ENCODE peak calls at places on chromosome 15, in seven cellular contexts. One of them, this sample, is unnamed.

GRCh38 chr15:61064653-61065052 is 164.4 kb downstream of the RORA start:
- DNase-seq in thyroid gland: peak
- DNase-seq in H1: no peak
- DNase-seq in tibial nerve: no peak
- DNase-seq in IMR-90: no peak
- DNase-seq in HCT116: no peak
- DNase-seq in K562: no peak
- DNase-seq in this sample: no peak

GRCh38 chr15:26891448-26891881 is 24.6 kb downstream of the GABRA5 start:
- DNase-seq in HCT116: no peak
- DNase-seq in H1: peak
- DNase-seq in tibial nerve: peak
- DNase-seq in K562: peak
- DNase-seq in thyroid gland: peak
- DNase-seq in IMR-90: peak
- DNase-seq in this sample: peak

GRCh38 chr15:70504305-70504951 is 258.9 kb downstream of the UACA start:
- DNase-seq in H1: no peak
- DNase-seq in HCT116: no peak
- DNase-seq in K562: no peak
- DNase-seq in thyroid gland: peak
- DNase-seq in tibial nerve: peak
- DNase-seq in IMR-90: peak
- DNase-seq in this sample: peak

GRCh38 chr15:71131601-71132357 is 16.5 kb downstream of the THSD4 start:
- DNase-seq in IMR-90: no peak
- DNase-seq in K562: no peak
- DNase-seq in HCT116: no peak
- DNase-seq in H1: no peak
- DNase-seq in tibial nerve: no peak
- DNase-seq in thyroid gland: no peak
- DNase-seq in this sample: no peak

GRCh38 chr15:44541282-44541958 is 4.5 kb downstream of the EIF3J start:
- DNase-seq in tibial nerve: no peak
- DNase-seq in HCT116: no peak
- DNase-seq in K562: no peak
- DNase-seq in H1: no peak
- DNase-seq in thyroid gland: no peak
- DNase-seq in IMR-90: peak
- DNase-seq in this sample: no peak

GRCh38 chr15:89576417-89576773 is 1.1 kb downstream of the TICRR start:
- DNase-seq in K562: no peak
- DNase-seq in tibial nerve: no peak
- DNase-seq in H1: no peak
- DNase-seq in thyroid gland: no peak
- DNase-seq in HCT116: no peak
- DNase-seq in IMR-90: peak
- DNase-seq in this sample: no peak

GRCh38 chr15:87142096-87142495 is 1062.4 kb downstream of the AGBL1 start:
- DNase-seq in tibial nerve: no peak
- DNase-seq in H1: no peak
- DNase-seq in thyroid gland: no peak
- DNase-seq in IMR-90: no peak
- DNase-seq in HCT116: no peak
- DNase-seq in K562: no peak
- DNase-seq in this sample: no peak

GRCh38 chr15:82952156-82953081 is at the start of gene HOMER2:
- DNase-seq in H1: no peak
- DNase-seq in thyroid gland: peak
- DNase-seq in tibial nerve: no peak
- DNase-seq in IMR-90: no peak
- DNase-seq in HCT116: no peak
- DNase-seq in K562: peak
- DNase-seq in this sample: peak

GRCh38 chr15:59174161-59174845 is 32.3 kb upstream of the LDHAL6B start:
- DNase-seq in thyroid gland: no peak
- DNase-seq in H1: no peak
- DNase-seq in HCT116: no peak
- DNase-seq in IMR-90: peak
- DNase-seq in tibial nerve: no peak
- DNase-seq in K562: no peak
- DNase-seq in this sample: no peak

GRCh38 chr15:57911247-57911646 is 154.3 kb downstream of the ALDH1A2 start:
- DNase-seq in thyroid gland: no peak
- DNase-seq in IMR-90: no peak
- DNase-seq in H1: no peak
- DNase-seq in HCT116: no peak
- DNase-seq in K562: no peak
- DNase-seq in tibial nerve: no peak
- DNase-seq in this sample: no peak

GRCh38 chr15:69758810-69759410 is 306.3 kb downstream of the RPLP1 start:
- DNase-seq in HCT116: no peak
- DNase-seq in H1: no peak
- DNase-seq in K562: no peak
- DNase-seq in IMR-90: peak
- DNase-seq in thyroid gland: peak
- DNase-seq in tibial nerve: no peak
- DNase-seq in this sample: peak

GRCh38 chr15:60787737-60788513 is 309.0 kb upstream of the ICE2 start:
- DNase-seq in HCT116: no peak
- DNase-seq in IMR-90: no peak
- DNase-seq in tibial nerve: no peak
- DNase-seq in thyroid gland: no peak
- DNase-seq in H1: no peak
- DNase-seq in K562: peak
- DNase-seq in this sample: no peak

GRCh38 chr15:29162411-29162810 is 107.2 kb downstream of the NSMCE3 start:
- DNase-seq in HCT116: no peak
- DNase-seq in thyroid gland: no peak
- DNase-seq in K562: no peak
- DNase-seq in H1: no peak
- DNase-seq in tibial nerve: no peak
- DNase-seq in IMR-90: no peak
- DNase-seq in this sample: no peak

GRCh38 chr15:67945131-67945530 is 105.3 kb upstream of the RNU6-1 start:
- DNase-seq in IMR-90: no peak
- DNase-seq in H1: no peak
- DNase-seq in thyroid gland: no peak
- DNase-seq in HCT116: no peak
- DNase-seq in K562: peak
- DNase-seq in tibial nerve: no peak
- DNase-seq in this sample: no peak

GRCh38 chr15:67941643-67942315 is 101.9 kb upstream of the RNU6-1 start:
- DNase-seq in HCT116: no peak
- DNase-seq in thyroid gland: peak
- DNase-seq in tibial nerve: no peak
- DNase-seq in H1: no peak
- DNase-seq in IMR-90: peak
- DNase-seq in K562: peak
- DNase-seq in this sample: no peak

GRCh38 chr15:67943475-67943874 is 103.6 kb upstream of the RNU6-1 start:
- DNase-seq in thyroid gland: no peak
- DNase-seq in HCT116: no peak
- DNase-seq in IMR-90: no peak
- DNase-seq in H1: no peak
- DNase-seq in K562: peak
- DNase-seq in tibial nerve: no peak
- DNase-seq in this sample: no peak

GRCh38 chr15:67945951-67946700 is 106.3 kb upstream of the RNU6-1 start:
- DNase-seq in tibial nerve: no peak
- DNase-seq in H1: peak
- DNase-seq in HCT116: no peak
- DNase-seq in IMR-90: peak
- DNase-seq in thyroid gland: peak
- DNase-seq in K562: peak
- DNase-seq in this sample: no peak

DNA sequence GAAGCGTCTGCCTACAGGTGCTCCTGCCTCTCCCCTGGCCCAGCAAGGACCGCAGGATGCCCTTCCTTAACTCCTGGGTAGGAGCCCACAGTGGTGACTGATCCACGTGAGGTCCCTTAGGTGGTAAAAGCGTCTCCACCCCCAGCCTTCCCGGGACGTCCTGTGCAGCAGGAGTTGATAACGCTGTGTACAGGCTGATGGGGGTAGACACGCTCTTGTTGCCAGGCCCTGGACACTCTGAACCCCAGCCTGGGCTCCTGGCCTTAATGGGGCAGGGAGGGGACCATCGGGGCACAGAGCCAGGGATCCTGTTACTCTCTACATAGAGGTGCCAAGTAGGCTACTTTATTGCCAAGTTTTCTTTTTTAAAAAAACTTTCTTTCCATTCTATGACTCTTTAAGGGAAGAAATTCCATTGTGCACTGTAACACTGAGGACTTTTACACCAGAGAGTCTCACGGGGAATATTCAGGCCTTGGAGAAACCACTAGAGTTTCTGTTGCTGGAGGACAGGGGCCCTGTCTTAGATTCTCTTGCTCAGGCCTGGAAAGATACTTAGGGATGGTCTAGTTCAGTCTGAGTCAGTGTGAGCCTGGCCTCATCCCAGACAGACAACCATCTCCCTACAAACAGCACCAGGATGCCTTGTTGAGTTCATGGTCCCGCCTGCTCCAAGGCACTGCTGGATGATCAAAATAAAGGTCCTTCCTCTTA is 104.3 kb upstream of the RNU6-1 start:
- DNase-seq in HCT116: no peak
- DNase-seq in K562: no peak
- DNase-seq in thyroid gland: peak
- DNase-seq in H1: no peak
- DNase-seq in tibial nerve: no peak
- DNase-seq in IMR-90: no peak
- DNase-seq in this sample: peak
- H3K27ac ChIP-seq in HCT116: no peak
- H3K27ac ChIP-seq in K562: no peak
- H3K27ac ChIP-seq in thyroid gland: peak
- H3K27ac ChIP-seq in H1: no peak
- H3K27ac ChIP-seq in tibial nerve: peak
- H3K27ac ChIP-seq in IMR-90: no peak
- H3K27ac ChIP-seq in this sample: no peak

GRCh38 chr15:62822228-62822627 is 220.3 kb upstream of the TPM1 start:
- DNase-seq in H1: no peak
- DNase-seq in thyroid gland: no peak
- DNase-seq in K562: no peak
- DNase-seq in tibial nerve: no peak
- DNase-seq in IMR-90: no peak
- DNase-seq in HCT116: no peak
- DNase-seq in this sample: no peak

GRCh38 chr15:62816342-62817059 is 226.0 kb upstream of the TPM1 start:
- DNase-seq in IMR-90: no peak
- DNase-seq in HCT116: no peak
- DNase-seq in thyroid gland: no peak
- DNase-seq in tibial nerve: no peak
- DNase-seq in H1: no peak
- DNase-seq in K562: no peak
- DNase-seq in this sample: no peak

GRCh38 chr15:62818691-62819090 is 223.9 kb upstream of the TPM1 start:
- DNase-seq in H1: no peak
- DNase-seq in tibial nerve: no peak
- DNase-seq in HCT116: no peak
- DNase-seq in K562: no peak
- DNase-seq in IMR-90: peak
- DNase-seq in thyroid gland: no peak
- DNase-seq in this sample: no peak

GRCh38 chr15:62824111-62824737 is 218.3 kb upstream of the TPM1 start:
- DNase-seq in IMR-90: peak
- DNase-seq in K562: no peak
- DNase-seq in thyroid gland: no peak
- DNase-seq in HCT116: no peak
- DNase-seq in tibial nerve: no peak
- DNase-seq in H1: no peak
- DNase-seq in this sample: no peak

DNA sequence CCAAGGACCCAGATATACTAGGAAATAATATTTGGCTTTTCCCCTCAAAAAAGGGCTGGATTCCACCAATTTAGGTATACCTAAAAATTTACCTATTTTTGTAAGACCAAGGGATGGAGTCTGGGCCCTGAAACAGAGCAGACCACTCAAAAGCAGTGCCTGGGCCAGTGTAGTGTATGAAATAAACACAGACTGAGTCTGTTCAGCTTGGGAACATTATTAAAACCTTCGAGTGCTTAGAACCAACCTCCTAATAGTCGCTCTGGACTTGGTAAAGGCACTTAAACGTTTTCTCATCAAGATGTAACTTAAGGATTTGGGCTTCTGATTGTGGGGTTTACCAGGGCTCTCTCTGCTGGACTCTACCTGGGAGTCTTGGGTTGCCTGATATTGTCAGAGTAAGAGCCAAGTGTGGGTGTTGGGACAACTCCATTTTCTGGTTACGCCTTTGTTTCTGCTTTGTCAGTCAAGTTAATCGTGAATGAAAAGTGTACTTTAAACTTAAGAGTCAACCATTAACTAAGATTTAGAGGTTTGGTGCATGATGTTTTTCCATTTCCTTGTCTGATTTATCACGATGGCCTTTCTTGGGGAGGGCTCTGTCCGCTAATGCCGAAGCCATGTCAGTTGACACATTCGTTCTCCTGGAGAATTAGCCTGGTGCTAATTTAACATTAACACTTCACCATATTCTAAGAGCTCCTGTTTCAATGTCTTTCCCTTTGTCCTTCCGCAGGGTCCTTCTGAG is 221.0 kb upstream of the TPM1 start:
- DNase-seq in K562: no peak
- DNase-seq in H1: no peak
- DNase-seq in IMR-90: no peak
- DNase-seq in thyroid gland: no peak
- DNase-seq in HCT116: no peak
- DNase-seq in tibial nerve: no peak
- DNase-seq in this sample: no peak
- TF ChIP-seq POLR2A in K562: no peak
- TF ChIP-seq POLR2A in H1: no peak
- TF ChIP-seq POLR2A in IMR-90: no peak
- TF ChIP-seq POLR2A in thyroid gland: no peak
- TF ChIP-seq POLR2A in HCT116: no peak
- TF ChIP-seq POLR2A in tibial nerve: no peak
- TF ChIP-seq POLR2A in this sample: no peak

GRCh38 chr15:52292780-52293392 is 2.7 kb downstream of the MYO5C start:
- DNase-seq in tibial nerve: no peak
- DNase-seq in HCT116: no peak
- DNase-seq in IMR-90: no peak
- DNase-seq in H1: no peak
- DNase-seq in K562: no peak
- DNase-seq in thyroid gland: no peak
- DNase-seq in this sample: no peak
- H3K4me3 ChIP-seq in tibial nerve: no peak
- H3K4me3 ChIP-seq in HCT116: no peak
- H3K4me3 ChIP-seq in IMR-90: no peak
- H3K4me3 ChIP-seq in H1: no peak
- H3K4me3 ChIP-seq in K562: no peak
- H3K4me3 ChIP-seq in thyroid gland: no peak
- H3K4me3 ChIP-seq in this sample: no peak

DNA sequence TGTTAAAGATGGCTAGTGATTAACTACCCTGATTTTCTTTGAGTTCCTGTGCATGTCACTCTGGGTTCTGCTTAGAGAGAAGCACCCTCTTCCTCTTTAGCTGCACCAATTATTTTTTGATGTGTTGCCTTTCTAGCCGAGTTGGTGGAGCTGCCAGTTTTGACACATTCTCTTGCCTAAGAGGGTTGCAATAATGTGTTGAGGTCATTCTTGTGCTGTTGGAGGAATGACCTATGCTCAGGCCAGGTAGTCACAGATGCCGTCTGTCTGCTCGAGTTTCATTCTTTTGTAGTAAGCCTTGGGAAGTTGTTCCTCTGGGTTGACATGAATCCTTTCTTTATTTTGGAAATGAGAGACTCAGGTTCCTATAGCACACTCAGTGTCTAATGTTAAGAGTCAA is 84.6 kb upstream of the DPH6 start:
- DNase-seq in HCT116: no peak
- DNase-seq in IMR-90: no peak
- DNase-seq in tibial nerve: peak
- DNase-seq in K562: no peak
- DNase-seq in thyroid gland: no peak
- DNase-seq in H1: no peak
- DNase-seq in this sample: no peak
- H3K27ac ChIP-seq in HCT116: no peak
- H3K27ac ChIP-seq in IMR-90: no peak
- H3K27ac ChIP-seq in tibial nerve: no peak
- H3K27ac ChIP-seq in K562: no peak
- H3K27ac ChIP-seq in thyroid gland: no peak
- H3K27ac ChIP-seq in H1: no peak
- H3K27ac ChIP-seq in this sample: no peak

This sample was measured in adrenal gland.